ENCODE peak calls at places on chromosome 5, in four cellular contexts. J is GM23338; P is Peyer's patch; E is CD4-positive, alpha-beta T cell. U is an unnamed sample. For H3K27me3, the result is how much of the 10 kb centered on the place peaks cover.

GRCh38 chr5:40226906-40227305 is 452.8 kb upstream of the PTGER4 start:
- DNase-seq in J (no peak), P (no peak), E (no peak), U (no peak)

GRCh38 chr5:175516933-175517823 is 38.8 kb downstream of the SFXN1 start:
- DNase-seq in J (no peak), P (no peak), E (no peak), U (no peak)

GRCh38 chr5:175460126-175460525 is 16.1 kb upstream of the DRD1 start:
- DNase-seq in J (peak), P (no peak), E (no peak), U (no peak)

GRCh38 chr5:92353107-92354030 is 970.3 kb upstream of the ARRDC3 start:
- DNase-seq in J (no peak), P (no peak), E (no peak), U (no peak)

GRCh38 chr5:97618721-97619120 is 435.7 kb upstream of the RIOK2 start:
- DNase-seq in J (no peak), P (no peak), E (no peak), U (no peak)

GRCh38 chr5:4017076-4017803 is 421.6 kb downstream of the IRX1 start:
- DNase-seq in J (no peak), P (no peak), E (no peak), U (no peak)

GRCh38 chr5:72093824-72094223 is 13.5 kb upstream of the MAP1B start:
- DNase-seq in J (no peak), P (no peak), E (no peak), U (no peak)

GRCh38 chr5:73373814-73374510 is 74.6 kb downstream of the FOXD1 start:
- DNase-seq in J (no peak), P (no peak), E (no peak), U (no peak)

GRCh38 chr5:176855598-176855997 is 43.5 kb downstream of the HK3 start:
- DNase-seq in J (no peak), P (no peak), E (no peak), U (no peak)

GRCh38 chr5:170275376-170275994 is 22.1 kb downstream of the LCP2 start:
- DNase-seq in J (no peak), P (no peak), E (no peak), U (no peak)

GRCh38 chr5:80170117-80170535 is 85.7 kb downstream of the SERINC5 start:
- DNase-seq in J (no peak), P (no peak), E (no peak), U (no peak)

GRCh38 chr5:109688999-109689739 is 558 bp upstream of the MAN2A1 start:
- DNase-seq in J (peak), P (peak), E (peak), U (peak)

GRCh38 chr5:172078726-172079345 is 72.4 kb upstream of the FBXW11 start:
- DNase-seq in J (no peak), P (no peak), E (no peak), U (no peak)

GRCh38 chr5:50958852-50959457 is 292.5 kb downstream of the PARP8 start:
- DNase-seq in J (peak), P (no peak), E (no peak), U (peak)

GRCh38 chr5:10452768-10453331 is 11.2 kb downstream of the ROPN1L start:
- DNase-seq in J (peak), P (peak), E (no peak), U (no peak)

DNA sequence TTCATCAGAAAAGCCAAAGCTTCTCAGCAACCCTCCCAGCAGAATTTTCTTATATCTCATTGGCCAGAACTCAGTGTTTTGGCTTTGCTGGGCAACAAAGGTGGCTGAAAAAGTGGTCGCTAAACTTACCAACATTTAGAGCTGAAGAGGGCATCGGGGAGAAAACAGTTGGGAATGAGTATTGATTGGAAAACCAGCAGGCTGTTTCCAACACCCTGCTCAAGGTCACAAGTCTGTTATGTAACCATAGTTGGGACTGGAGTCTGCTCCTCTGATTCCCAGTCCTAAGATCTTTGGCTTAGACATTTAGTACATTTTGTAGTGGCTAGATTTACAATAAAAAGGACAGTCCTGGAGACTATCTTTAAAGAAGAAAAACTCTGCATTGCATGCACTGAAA is 17.1 kb downstream of the IL12B start:
- DNase-seq in J (no peak), P (no peak), E (no peak), U (no peak)
- H3K27me3 ChIP-seq in J (under half), P (under half), E (under half), U (under half)

DNA sequence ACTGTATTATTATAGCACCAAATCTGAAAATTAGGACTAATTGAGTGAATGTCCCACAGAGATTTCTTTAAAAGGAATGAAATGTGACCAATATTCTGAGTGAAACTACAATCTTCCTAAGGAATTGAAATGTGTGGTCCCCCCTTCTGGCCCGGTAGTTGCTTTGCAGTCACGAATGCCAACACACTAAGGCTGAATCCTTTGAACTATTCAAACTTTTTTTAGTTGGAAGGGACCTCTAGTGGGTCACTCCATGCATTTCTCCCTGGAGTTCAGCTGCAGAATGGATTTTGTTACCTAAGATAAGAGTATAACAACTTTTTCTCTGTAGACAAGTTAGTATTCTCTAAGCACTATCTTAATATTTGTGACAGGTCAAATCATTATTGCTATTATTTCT is 2.8 kb downstream of the CDH6 start:
- DNase-seq in J (peak), P (no peak), E (no peak), U (no peak)
- TF ChIP-seq CTCF in J (peak), P (no peak), E (no peak), U (no peak)

DNA sequence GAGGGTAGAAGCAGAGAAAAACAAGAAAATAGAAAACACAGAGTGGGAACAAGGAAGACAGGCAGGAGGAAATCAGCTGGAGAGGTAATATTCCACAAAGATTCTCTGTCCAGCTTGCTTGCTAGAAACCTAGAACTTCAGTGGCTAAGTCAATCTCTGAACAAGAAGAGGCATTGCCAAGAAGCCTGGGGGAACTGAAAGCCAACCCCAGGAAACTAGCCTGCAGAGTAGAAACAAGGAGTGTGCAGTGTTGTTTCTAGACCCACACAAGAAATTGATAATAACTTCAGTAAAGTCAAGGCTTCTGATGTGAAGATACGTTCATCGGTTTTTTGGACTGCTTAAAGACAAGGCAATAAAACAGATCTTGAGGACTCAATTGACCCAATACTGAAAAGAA is 234.5 kb upstream of the MAP3K1 start:
- DNase-seq in J (no peak), P (no peak), E (no peak), U (no peak)
- H3K27me3 ChIP-seq in J (under half), P (under half), E (under half), U (under half)

GRCh38 chr5:6632931-6633468 is at the start of the genes NSUN2 and SRD5A1:
- DNase-seq in J (peak), P (peak), E (peak), U (peak)
- TF ChIP-seq CTCF in J (no peak), P (no peak), E (no peak), U (no peak)